ENCODE peak calls at places on chromosomes 2 and 18, in nine cellular contexts. M, A, Z, S, U, P, B, Q and F are unnamed samples.
A peak's percentile ranks its signal among the peaks of the same experiment; 100 is the strongest.

GRCh38 chr2:236352761-236353593 is 88.8 kb upstream of the ASB18 start:
- DNase-seq in A (no peak), Z (no peak), S (peak; percentile 25), B (no peak), Q (peak; percentile 45), U (no peak), P (no peak), M (peak; percentile 8), F (no peak)

GRCh38 chr2:199932312-199932855 is 21.3 kb downstream of the C2orf69 start:
- DNase-seq in S (no peak), Z (no peak), M (no peak), Q (no peak), B (no peak), U (no peak), P (no peak), A (no peak), F (no peak)

GRCh38 chr2:182324665-182325064 is 102.2 kb downstream of the PDE1A start:
- DNase-seq in A (no peak), Z (no peak), S (peak; percentile 26), Q (no peak), U (no peak), P (no peak), M (no peak), B (no peak), F (no peak)

GRCh38 chr2:227163445-227163997 is 484 bp downstream of the COL4A4 start:
- DNase-seq in P (peak; percentile 46), U (no peak), S (peak; percentile 26), A (peak; percentile 82), B (no peak), M (no peak), Z (no peak), Q (no peak), F (peak; percentile 39)

GRCh38 chr2:232368311-232368731 is 10.2 kb upstream of the ALPP start:
- DNase-seq in Q (no peak), S (peak; percentile 29), Z (no peak), M (no peak), A (no peak), B (peak; percentile 53), P (no peak), U (no peak), F (no peak)

GRCh38 chr2:225493420-225494099 is 94.0 kb downstream of the NYAP2 start:
- DNase-seq in P (no peak), M (no peak), A (no peak), Q (no peak), B (no peak), Z (no peak), S (no peak), U (no peak), F (no peak)

GRCh38 chr2:64404002-64404731 is 49.8 kb upstream of the LGALSL start:
- DNase-seq in A (peak; percentile 86), S (no peak), Z (peak; percentile 57), P (peak; percentile 79), Q (peak; percentile 76), B (peak; percentile 90), M (no peak), U (peak; percentile 53), F (peak; percentile 56)

GRCh38 chr2:2025803-2026202 is 281.5 kb upstream of the PXDN start:
- DNase-seq in U (no peak), M (no peak), A (no peak), S (no peak), B (no peak), Z (no peak), Q (no peak), P (no peak), F (no peak)

DNA sequence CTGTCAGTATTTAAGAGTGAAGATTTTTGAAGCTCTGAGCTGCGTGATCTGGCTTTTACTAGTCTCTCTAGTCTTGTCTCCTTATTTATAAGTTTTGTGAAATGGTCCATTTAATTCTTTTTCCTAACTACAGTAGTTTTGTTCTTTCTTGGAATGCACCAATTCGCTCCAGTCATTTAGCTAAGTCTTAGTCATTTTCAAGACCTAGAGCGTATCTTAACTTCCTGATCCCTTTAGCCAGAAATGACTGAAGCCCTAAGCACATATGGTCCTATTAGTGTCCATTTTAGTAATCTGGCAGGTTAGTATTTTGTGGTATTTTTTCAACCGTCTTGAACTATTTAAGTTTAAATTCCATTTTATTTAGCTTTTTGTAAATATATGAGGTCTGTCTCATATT is 3.6 kb downstream of the BIRC6 start:
- DNase-seq in S (no peak), P (no peak), U (no peak), M (no peak), Q (no peak), Z (no peak), B (no peak), A (no peak), F (no peak)
- H3K4me1 ChIP-seq in S (peaks cover 52% of the 10 kb centered on the region), P (peaks cover 29% of the 10 kb centered on the region), U (peaks cover 10% of the 10 kb centered on the region), M (peaks cover 8% of the 10 kb centered on the region), Q (peaks cover 21% of the 10 kb centered on the region), Z (peaks cover 14% of the 10 kb centered on the region), B (peaks cover 31% of the 10 kb centered on the region), A (peaks cover 80% of the 10 kb centered on the region), F (peaks cover 48% of the 10 kb centered on the region)

GRCh38 chr2:240389302-240389805 is 46.1 kb upstream of the GPC1 start:
- DNase-seq in Z (no peak), A (peak; percentile 61), S (no peak), B (no peak), U (no peak), P (no peak), Q (no peak), M (no peak), F (peak; percentile 8)

GRCh38 chr2:240387325-240387668 is 48.2 kb upstream of the GPC1 start:
- DNase-seq in S (no peak), B (no peak), U (no peak), M (no peak), Q (no peak), P (no peak), Z (no peak), A (no peak), F (no peak)

GRCh38 chr2:240388471-240389301 is 46.8 kb upstream of the GPC1 start:
- DNase-seq in U (no peak), Q (no peak), A (peak; percentile 62), B (peak; percentile 60), S (no peak), M (no peak), Z (no peak), P (no peak), F (no peak)

GRCh38 chr2:240386321-240386720 is 49.1 kb upstream of the GPC1 start:
- DNase-seq in P (no peak), S (no peak), M (no peak), Q (peak; percentile 53), Z (no peak), A (peak; percentile 58), B (peak; percentile 61), U (no peak), F (no peak)

DNA sequence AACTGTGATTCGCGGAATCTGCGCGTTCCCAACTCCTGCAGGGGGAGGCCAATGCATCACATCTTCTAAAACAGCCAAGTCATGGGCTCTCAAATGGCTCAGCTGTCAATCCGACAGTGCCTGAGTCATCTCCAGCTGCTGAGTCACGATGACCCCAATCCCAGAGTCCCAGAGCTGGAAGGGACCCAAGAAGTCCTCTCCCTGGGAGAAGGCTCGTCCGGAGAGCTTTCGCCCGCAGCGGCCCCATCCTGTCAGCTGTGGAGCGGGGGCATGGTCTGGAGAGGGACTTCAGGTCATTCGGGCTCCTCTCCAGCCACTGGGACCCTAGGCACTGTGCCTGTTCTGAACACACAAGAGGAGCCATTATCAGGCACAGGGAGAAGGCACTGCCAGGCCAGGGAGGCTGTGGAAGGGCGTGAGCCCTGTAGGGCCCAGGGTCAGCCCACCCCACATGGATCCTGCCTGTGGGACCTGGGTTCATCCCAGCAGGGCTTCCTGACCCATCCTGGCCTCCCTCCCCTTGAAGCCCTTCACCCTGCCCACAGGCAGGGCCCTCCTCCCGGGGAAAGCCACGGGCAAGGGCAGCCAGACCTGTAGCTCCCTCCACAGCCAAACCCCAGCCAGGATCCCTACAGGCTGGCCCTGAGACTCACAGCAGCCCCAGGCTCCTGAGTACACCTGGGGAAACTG is 47.6 kb upstream of the GPC1 start:
- DNase-seq in B (peak; percentile 81), S (peak; percentile 96), U (no peak), Z (no peak), M (peak; percentile 65), Q (peak; percentile 44), P (peak; percentile 48), A (peak; percentile 67), F (peak; percentile 86)
- H3K27ac ChIP-seq in B (no peak overlapping the region), S (peak overlapping the region; percentile 100), U (no peak overlapping the region), Z (no peak overlapping the region), M (peak overlapping the region; percentile 61), Q (no peak overlapping the region), P (peak overlapping the region; percentile 21), A (peak overlapping the region; percentile 64), F (peak overlapping the region; percentile 53)

DNA sequence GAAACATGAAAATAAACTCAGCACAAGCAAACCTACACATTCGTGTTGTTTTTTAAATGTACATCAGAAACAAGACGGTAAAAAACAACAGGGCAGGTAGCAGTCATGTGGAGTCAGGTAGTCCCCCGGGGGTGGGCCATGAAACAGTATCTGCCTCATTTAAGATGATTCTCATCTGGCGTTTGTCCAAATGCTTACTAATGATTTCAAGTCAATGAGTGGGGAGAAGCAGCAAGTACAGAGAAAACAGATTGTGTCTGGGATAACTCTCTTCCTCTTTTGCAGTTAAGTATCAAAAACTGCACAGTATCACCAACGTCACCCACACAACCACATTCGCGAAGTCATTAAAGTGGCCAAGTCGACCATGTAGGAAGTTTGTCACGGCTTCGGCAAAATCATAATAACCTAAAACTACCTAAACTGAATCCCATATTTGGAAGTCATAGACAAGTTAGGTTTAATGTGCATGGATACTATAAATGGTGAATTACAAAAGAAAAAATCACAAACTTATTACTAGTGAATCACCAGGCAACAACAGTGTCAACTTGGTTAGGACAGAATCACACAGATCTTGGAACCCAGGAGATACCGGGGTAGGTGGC is 1.2 kb downstream of the LAPTM4A start:
- DNase-seq in U (no peak), Z (peak; percentile 21), A (no peak), B (no peak), P (peak; percentile 36), Q (peak; percentile 66), S (no peak), M (no peak), F (no peak)
- TF ChIP-seq POLR2A in U (no peak), Z (no peak), A (peak; percentile 42), B (no peak), P (peak; percentile 42), Q (no peak), S (no peak), M (no peak), F (no peak)

GRCh38 chr18:13389491-13390131 is 171.1 kb downstream of the LDLRAD4 start:
- DNase-seq in B (peak; percentile 45), M (no peak), Z (no peak), S (no peak), A (no peak), Q (no peak), U (no peak), P (no peak), F (no peak)

GRCh38 chr18:13390196-13390595 is 171.6 kb downstream of the LDLRAD4 start:
- DNase-seq in M (no peak), Q (no peak), B (peak; percentile 56), A (no peak), S (no peak), U (no peak), Z (no peak), P (no peak), F (no peak)

GRCh38 chr18:13388586-13389490 is 170.3 kb downstream of the LDLRAD4 start:
- DNase-seq in S (no peak), U (no peak), Z (no peak), M (no peak), B (peak; percentile 55), P (no peak), A (no peak), Q (no peak), F (no peak)

GRCh38 chr18:13392029-13392750 is 173.6 kb downstream of the LDLRAD4 start:
- DNase-seq in Q (no peak), U (no peak), Z (no peak), P (no peak), A (no peak), B (peak; percentile 59), M (no peak), S (no peak), F (no peak)

DNA sequence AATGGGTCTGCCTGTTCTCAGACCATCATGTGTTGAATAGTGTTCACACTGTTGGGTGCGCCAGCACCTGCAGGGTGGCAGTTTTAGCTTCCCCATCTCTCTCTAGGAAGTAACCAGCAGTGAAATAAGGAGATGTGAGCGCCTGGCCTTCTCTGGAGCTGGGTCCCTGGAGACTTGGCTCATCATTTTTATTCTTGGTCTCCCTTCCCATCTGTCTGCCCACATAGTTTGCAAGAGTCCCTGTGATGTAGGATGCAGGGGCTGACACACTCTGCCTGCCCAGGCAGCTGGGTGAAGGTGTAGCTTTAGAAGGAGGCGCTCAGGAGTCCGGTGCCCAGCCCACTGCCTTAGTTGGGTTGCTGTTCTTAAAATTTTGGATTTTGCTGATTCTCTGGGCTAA is 172.2 kb downstream of the LDLRAD4 start:
- DNase-seq in P (no peak), B (no peak), Q (no peak), Z (no peak), U (no peak), M (no peak), S (no peak), A (no peak), F (no peak)
- H3K4me1 ChIP-seq in P (no peaks in the 10 kb centered on the region), B (no peaks in the 10 kb centered on the region), Q (no peaks in the 10 kb centered on the region), Z (no peaks in the 10 kb centered on the region), U (no peaks in the 10 kb centered on the region), M (no peaks in the 10 kb centered on the region), S (no peaks in the 10 kb centered on the region), A (peaks cover 5% of the 10 kb centered on the region), F (no peaks in the 10 kb centered on the region)